ENCODE peak calls at places on chromosomes 2 and 18, in seven cellular contexts. Z is NCI-H1930; B is activated T-cell treated with anti-CD3 and anti-CD28 coated beads, Interleukin-2, amount 50 U/mL, for 24 hours; J is activated CD4-positive, alpha-beta T cell treated with anti-CD3 and anti-CD28 coated beads, Interleukin-2, amount 50 U/mL, for 48 hours; I is HCT116; W is Calu3; V is H4. M is an unnamed sample.

GRCh38 chr18:38539373-38539772 is 973.8 kb upstream of the CELF4 start:
- DNase-seq in Z (no peak), B (no peak), J (no peak), I (no peak), W (no peak), V (no peak), M (no peak)

GRCh38 chr2:75047907-75048625 is 89.6 kb downstream of the POLE4 start:
- DNase-seq in Z (no peak), B (no peak), J (no peak), I (no peak), W (no peak), V (peak), M (no peak)

GRCh38 chr18:23136326-23137092 is 1.2 kb downstream of the CABLES1 start:
- DNase-seq in Z (no peak), B (peak), J (peak), I (no peak), W (peak), V (no peak), M (peak)

GRCh38 chr18:49717617-49718016 is 95.7 kb downstream of the ACAA2 start:
- DNase-seq in Z (no peak), B (no peak), J (no peak), I (no peak), W (no peak), V (no peak), M (no peak)

GRCh38 chr2:189487283-189488280 is 46.3 kb downstream of the WDR75 start:
- DNase-seq in Z (no peak), B (no peak), J (no peak), I (no peak), W (no peak), V (no peak), M (no peak)

GRCh38 chr2:83055338-83056010 is 1403.6 kb downstream of the SUCLG1 start:
- DNase-seq in Z (no peak), B (no peak), J (no peak), I (no peak), W (no peak), V (peak), M (no peak)

GRCh38 chr2:98913916-98914712 is 21.9 kb downstream of the CRACDL start:
- DNase-seq in Z (no peak), B (peak), J (no peak), I (no peak), W (no peak), V (no peak), M (no peak)

GRCh38 chr2:182144780-182145170 is 159.1 kb downstream of the PPP1R1C start:
- DNase-seq in Z (no peak), B (no peak), J (no peak), I (no peak), W (no peak), V (no peak), M (no peak)

GRCh38 chr2:227325824-227326195 is 759 bp downstream of the MFF start:
- DNase-seq in Z (no peak), B (no peak), J (peak), I (no peak), W (peak), V (no peak), M (peak)

GRCh38 chr2:8061219-8061618 is 620.6 kb upstream of the ID2 start:
- DNase-seq in Z (no peak), B (no peak), J (no peak), I (no peak), W (no peak), V (no peak), M (no peak)

GRCh38 chr2:27977623-27978312 is 87.2 kb downstream of the BABAM2 start:
- DNase-seq in Z (no peak), B (no peak), J (peak), I (peak), W (peak), V (peak), M (peak)

GRCh38 chr2:69344305-69344704 is 42.7 kb downstream of the GFPT1 start:
- DNase-seq in Z (no peak), B (no peak), J (no peak), I (no peak), W (no peak), V (no peak), M (no peak)

M was measured in stimulated activated naive CD8-positive, alpha-beta T cell treated with anti-CD3 and anti-CD28 coated beads, Interleukin-15, Interleukin-2, amounts not matched to agents 100 U/mL and 50 U/mL, for 24 hours.